ENCODE peak calls at places on chromosomes 13 and 19, in six cellular contexts. T is CD4-positive, CD25-positive, alpha-beta regulatory T cell; G is HuH-7; E is activated effector memory CD4-positive, alpha-beta T cell treated with Interleukin-2 at 50 U/mL for 16 hours; U is NCI-H1092; K is right cardiac atrium. X is an unnamed sample.
A peak's percentile ranks its signal among the peaks of the same experiment; 100 is the strongest.

GRCh38 chr19:50319156-50319555 is 10.0 kb downstream of the KCNC3 start:
- DNase-seq in T (no peak), G (no peak), K (no peak), U (no peak), E (no peak), X (no peak)

GRCh38 chr19:1041835-1042685 is 2.2 kb downstream of the ABCA7 start:
- DNase-seq in T (no peak), K (peak; percentile 71), G (no peak), E (no peak), U (no peak), X (peak; percentile 85)

GRCh38 chr19:55383789-55384575 is at the start of gene TMEM238:
- DNase-seq in G (peak; percentile 83), E (peak; percentile 36), K (peak; percentile 79), U (peak; percentile 31), T (peak; percentile 66), X (peak; percentile 73)

GRCh38 chr19:4803736-4804695 is 12.5 kb downstream of the FEM1A start:
- DNase-seq in T (peak; percentile 57), E (peak; percentile 32), U (peak; percentile 63), K (peak; percentile 82), G (peak; percentile 64), X (peak; percentile 82)

GRCh38 chr13:40787062-40787461 is 2.3 kb upstream of the SLC25A15 start:
- DNase-seq in G (no peak), T (no peak), K (no peak), U (no peak), E (no peak), X (no peak)

GRCh38 chr19:8517551-8518442 is 3.8 kb upstream of the ZNF414 start:
- DNase-seq in G (no peak), K (no peak), E (peak; percentile 64), T (peak; percentile 93), U (no peak), X (no peak)

GRCh38 chr13:96834626-96835025 is 159.7 kb downstream of the OXGR1 start:
- DNase-seq in G (no peak), K (no peak), T (no peak), E (no peak), U (no peak), X (no peak)

GRCh38 chr13:48783181-48783630 is 129.5 kb downstream of the CYSLTR2 start:
- DNase-seq in K (peak; percentile 83), E (no peak), G (peak; percentile 45), U (no peak), T (no peak), X (peak; percentile 66)

GRCh38 chr13:36818483-36819063 is 449 bp upstream of the RFXAP start:
- DNase-seq in T (no peak), U (no peak), K (no peak), E (no peak), G (no peak), X (no peak)

GRCh38 chr13:74869846-74870245 is 612.1 kb downstream of the TBC1D4 start:
- DNase-seq in T (no peak), G (no peak), K (no peak), E (no peak), U (no peak), X (no peak)

GRCh38 chr13:80040219-80040976 is 300.5 kb downstream of the SPRY2 start:
- DNase-seq in E (no peak), U (no peak), G (no peak), T (no peak), K (no peak), X (peak; percentile 74)

GRCh38 chr13:113220877-113221276 is 11.5 kb downstream of the CUL4A start:
- DNase-seq in E (no peak), K (peak; percentile 77), T (no peak), G (peak; percentile 42), U (no peak), X (no peak)

GRCh38 chr19:50979758-50980157 is 4.0 kb downstream of the KLK7 start:
- DNase-seq in U (no peak), G (no peak), T (no peak), E (no peak), K (no peak), X (no peak)

GRCh38 chr13:44417446-44417845 is 43.8 kb downstream of the SERP2 start:
- DNase-seq in U (no peak), T (no peak), G (no peak), E (no peak), K (no peak), X (no peak)

GRCh38 chr13:101453784-101454201 is 1.3 kb downstream of the ITGBL1 start:
- DNase-seq in T (peak; percentile 1), K (peak; percentile 60), G (no peak), E (no peak), U (no peak), X (no peak)

GRCh38 chr19:53659292-53659691 is 27.5 kb downstream of the DPRX start:
- DNase-seq in U (no peak), E (no peak), G (no peak), T (no peak), K (no peak), X (peak; percentile 39)

GRCh38 chr13:28199089-28199488 is 60.7 kb downstream of the PAN3 start:
- DNase-seq in G (no peak), E (no peak), T (no peak), U (no peak), K (no peak), X (no peak)

GRCh38 chr13:108830916-108831315 is 201.5 kb downstream of the MYO16 start:
- DNase-seq in E (no peak), T (no peak), U (no peak), K (no peak), G (no peak), X (no peak)

GRCh38 chr19:37007587-37008220 is 70.5 kb upstream of the ZNF420 start:
- DNase-seq in K (peak; percentile 92), U (peak; percentile 45), T (peak; percentile 31), E (peak; percentile 2), G (no peak), X (peak; percentile 28)

GRCh38 chr13:24131749-24132148 is 28.8 kb upstream of the SPATA13 start:
- DNase-seq in U (no peak), G (no peak), E (no peak), T (no peak), K (no peak), X (no peak)

GRCh38 chr13:20231839-20232555 is at the start of gene GJB6:
- DNase-seq in K (no peak), E (peak; percentile 5), U (no peak), T (peak; percentile 53), G (no peak), X (no peak)

GRCh38 chr13:44903596-44903995 is 85.7 kb downstream of the NUFIP1 start:
- DNase-seq in T (no peak), K (peak; percentile 96), G (no peak), E (no peak), U (no peak), X (no peak)

GRCh38 chr13:111610077-111610476 is 289.6 kb downstream of the TEX29 start:
- DNase-seq in E (no peak), T (no peak), U (no peak), K (no peak), G (no peak), X (no peak)

GRCh38 chr13:69579351-69579750 is 528.3 kb upstream of the ATXN8OS start:
- DNase-seq in U (no peak), E (no peak), G (no peak), K (no peak), T (no peak), X (peak; percentile 1)

GRCh38 chr13:64934569-64935362 is 2295.4 kb downstream of the PCDH9 start:
- DNase-seq in U (no peak), T (no peak), K (no peak), E (no peak), G (no peak), X (no peak)

GRCh38 chr19:14661372-14661924 is 13.2 kb downstream of the ADGRE3 start:
- DNase-seq in K (no peak), E (no peak), G (no peak), T (no peak), U (no peak), X (no peak)

GRCh38 chr13:40799508-40799907 is 10.1 kb downstream of the SLC25A15 start:
- DNase-seq in G (no peak), K (no peak), U (no peak), T (no peak), E (no peak), X (no peak)

GRCh38 chr19:42109896-42110295 is 22.4 kb downstream of the POU2F2 start:
- DNase-seq in G (no peak), E (no peak), T (no peak), U (no peak), K (no peak), X (no peak)

GRCh38 chr13:24866488-24866887 is 102.5 kb downstream of the RNF17 start:
- DNase-seq in T (no peak), U (no peak), G (no peak), K (no peak), E (no peak), X (no peak)

GRCh38 chr13:90403330-90404082 is 944.0 kb upstream of the MIR17HG start:
- DNase-seq in E (no peak), G (no peak), U (no peak), T (no peak), K (no peak), X (no peak)

GRCh38 chr19:46631481-46631880 is 4.5 kb downstream of the GNG8 start:
- DNase-seq in T (no peak), U (no peak), G (no peak), E (no peak), K (no peak), X (peak; percentile 36)

GRCh38 chr13:110535526-110535925 is 26.0 kb downstream of the RAB20 start:
- DNase-seq in K (no peak), T (no peak), E (no peak), G (no peak), U (no peak), X (no peak)